ENCODE peak calls at places on chromosomes 12 and 14, in four cellular contexts. F, G, C and Q are unnamed samples.

GRCh38 chr12:48750769-48751356 is 34.4 kb upstream of the CCNT1 start:
- DNase-seq in F (no peak), G (no peak), C (no peak), Q (peak)

GRCh38 chr14:21669284-21669683 is 4.3 kb downstream of the OR4E1 start:
- DNase-seq in F (no peak), G (no peak), C (no peak), Q (no peak)

GRCh38 chr12:49903351-49903699 is 375 bp downstream of the FAIM2 start:
- DNase-seq in F (no peak), G (no peak), C (no peak), Q (no peak)

GRCh38 chr12:26971963-26972362 is 33.7 kb downstream of the FGFR1OP2 start:
- DNase-seq in F (no peak), G (no peak), C (no peak), Q (no peak)

GRCh38 chr14:64680675-64681060 is 23.6 kb upstream of the PLEKHG3 start:
- DNase-seq in F (no peak), G (no peak), C (no peak), Q (no peak)

GRCh38 chr12:69779928-69780327 is 41.3 kb downstream of the RAB3IP start:
- DNase-seq in F (peak), G (peak), C (no peak), Q (peak)

GRCh38 chr12:124420972-124421674 is 126.2 kb downstream of the RFLNA start:
- DNase-seq in F (no peak), G (no peak), C (no peak), Q (no peak)

GRCh38 chr14:59630281-59630963 is 53.8 kb upstream of the CCDC175 start:
- DNase-seq in F (peak), G (no peak), C (no peak), Q (no peak)

GRCh38 chr12:118500302-118500701 is 123.9 kb downstream of the SUDS3 start:
- DNase-seq in F (no peak), G (no peak), C (no peak), Q (no peak)

GRCh38 chr14:20417250-20418186 is 4.2 kb upstream of the TEP1 start:
- DNase-seq in F (no peak), G (no peak), C (no peak), Q (no peak)

GRCh38 chr12:76247026-76247688 is 101.1 kb downstream of the BBS10 start:
- DNase-seq in F (peak), G (no peak), C (no peak), Q (no peak)

GRCh38 chr12:106766393-106766826 is 8.1 kb upstream of the RIC8B start:
- DNase-seq in F (peak), G (peak), C (peak), Q (no peak)

GRCh38 chr12:95102916-95103671 is 29.7 kb upstream of the NR2C1 start:
- DNase-seq in F (peak), G (peak), C (no peak), Q (peak)

GRCh38 chr12:63967358-63967757 is 122.9 kb downstream of the SRGAP1 start:
- DNase-seq in F (peak), G (no peak), C (no peak), Q (peak)

GRCh38 chr14:100780646-100781355 is 45.1 kb upstream of the MEG3 start:
- DNase-seq in F (no peak), G (no peak), C (no peak), Q (no peak)

GRCh38 chr14:95231966-95232365 is 74.6 kb upstream of the DICER1 start:
- DNase-seq in F (no peak), G (no peak), C (no peak), Q (no peak)

GRCh38 chr14:95228240-95228639 is 70.9 kb upstream of the DICER1 start:
- DNase-seq in F (no peak), G (no peak), C (no peak), Q (no peak)

GRCh38 chr14:95226801-95227200 is 69.5 kb upstream of the DICER1 start:
- DNase-seq in F (no peak), G (no peak), C (no peak), Q (no peak)

GRCh38 chr14:95227279-95227860 is 70.0 kb upstream of the DICER1 start:
- DNase-seq in F (peak), G (no peak), C (no peak), Q (no peak)

GRCh38 chr14:95229749-95230148 is 72.4 kb upstream of the DICER1 start:
- DNase-seq in F (no peak), G (no peak), C (no peak), Q (no peak)
- TF ChIP-seq CTCF in F (peak), G (no peak), C (no peak), Q (no peak)

DNA sequence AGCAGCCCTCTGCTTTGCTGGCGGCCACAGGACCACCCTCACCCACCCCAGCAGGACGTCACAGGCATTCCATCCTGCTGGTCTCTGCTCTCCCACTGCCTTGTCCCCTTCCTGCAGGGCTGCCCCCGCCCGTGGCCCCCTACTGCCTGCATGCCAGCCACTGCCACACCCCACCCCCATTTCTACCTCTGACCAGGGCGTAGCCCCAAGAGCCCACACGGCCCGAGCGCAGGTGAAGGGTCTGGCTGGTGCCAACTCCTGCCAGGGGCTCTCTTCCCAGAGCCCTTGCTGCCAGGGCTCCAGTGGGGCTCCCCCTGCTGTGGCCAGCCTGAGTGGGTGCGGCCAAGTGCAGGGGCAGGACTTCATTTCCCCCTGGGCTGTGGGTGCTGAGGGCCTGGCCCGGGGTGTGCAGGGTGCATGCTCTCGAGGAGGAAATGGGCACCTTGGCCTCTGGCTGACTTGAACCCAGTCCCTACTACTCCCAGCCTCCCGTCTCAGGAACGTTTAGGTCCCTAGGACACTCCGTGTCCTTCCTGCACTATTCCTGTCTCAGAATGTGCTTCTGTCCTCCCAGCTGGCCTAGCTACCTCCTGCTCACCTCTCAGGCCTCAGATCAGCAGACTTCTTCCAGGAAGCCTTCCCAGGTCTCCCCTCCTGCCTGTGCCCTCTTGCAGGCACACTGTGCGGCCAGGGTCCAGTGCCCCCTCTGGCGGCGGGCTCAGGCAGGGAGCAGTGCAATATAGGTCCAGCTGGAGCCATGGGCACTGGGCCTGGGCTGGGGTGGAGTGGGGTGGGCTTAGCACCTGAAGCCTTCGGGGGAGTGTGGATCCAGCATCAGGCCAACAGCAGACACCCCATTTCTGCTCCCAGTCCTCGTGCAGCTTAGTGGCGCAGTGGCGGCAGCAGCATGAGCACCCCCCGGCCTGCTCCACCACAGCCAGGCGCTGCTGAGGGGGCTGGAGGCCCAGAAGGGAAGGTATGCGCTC is 1.4 kb downstream of the LBHD2 start:
- DNase-seq in F (no peak), G (no peak), C (no peak), Q (no peak)
- TF ChIP-seq CTCF in F (peak), G (peak), C (no peak), Q (no peak)

DNA sequence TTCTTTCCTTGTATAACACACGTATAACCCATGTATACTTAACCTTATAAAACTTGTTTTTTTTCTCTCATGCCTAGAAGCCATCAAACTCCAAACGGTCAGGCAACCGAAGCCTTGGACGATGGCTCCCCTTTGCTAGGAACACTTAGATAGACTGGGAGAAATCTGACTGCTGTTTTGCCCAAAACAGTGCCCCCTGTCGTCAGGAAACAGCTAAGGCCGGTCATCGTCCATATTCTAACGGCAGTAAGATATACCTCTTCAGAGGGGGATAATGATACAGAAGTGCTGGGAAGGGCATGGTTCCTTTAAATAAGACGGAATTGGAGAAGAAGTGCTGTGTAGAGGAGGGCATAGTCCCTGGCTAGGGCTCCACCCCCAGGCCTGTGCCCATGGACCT is 130.5 kb downstream of the SLC41A2 start:
- DNase-seq in F (peak), G (no peak), C (no peak), Q (no peak)
- TF ChIP-seq CTCF in F (peak), G (peak), C (no peak), Q (peak)

GRCh38 chr12:22083167-22083566 is 37.1 kb downstream of the CMAS start:
- DNase-seq in F (peak), G (no peak), C (no peak), Q (peak)
- TF ChIP-seq CTCF in F (peak), G (peak), C (peak), Q (peak)

GRCh38 chr14:36580856-36581831 is 1.3 kb downstream of the NKX2-8 start:
- DNase-seq in F (peak), G (peak), C (no peak), Q (no peak)
- TF ChIP-seq CTCF in F (no peak), G (no peak), C (no peak), Q (no peak)

DNA sequence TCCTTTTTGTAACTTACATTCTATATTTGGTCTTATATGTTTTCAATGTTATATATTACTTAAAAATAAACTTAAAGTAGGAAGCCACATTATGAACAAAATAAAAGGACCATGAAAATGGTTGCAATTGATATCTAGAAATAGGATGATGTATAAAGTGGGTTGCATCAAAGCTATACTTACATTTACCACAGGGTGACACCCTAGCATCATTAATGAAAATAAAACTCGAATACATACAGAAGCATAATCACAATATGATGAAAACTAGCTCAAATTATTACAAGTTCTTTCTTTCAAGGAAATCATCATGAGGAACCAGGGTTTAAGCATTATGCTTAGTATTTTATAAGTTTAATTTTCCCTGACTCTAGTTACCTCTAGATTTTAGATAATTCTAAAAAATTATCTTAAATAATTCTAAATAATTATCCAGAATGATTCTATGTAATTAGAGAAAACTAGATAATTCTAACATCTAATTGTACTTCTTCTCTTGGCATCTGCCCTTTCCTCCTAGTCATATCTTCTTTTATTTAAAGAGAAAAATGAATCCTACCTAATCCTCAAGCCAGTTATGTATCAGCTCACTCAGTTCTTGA is 31.2 kb downstream of the TAS2R7 start:
- DNase-seq in F (peak), G (peak), C (no peak), Q (peak)
- TF ChIP-seq CTCF in F (peak), G (peak), C (peak), Q (peak)

DNA sequence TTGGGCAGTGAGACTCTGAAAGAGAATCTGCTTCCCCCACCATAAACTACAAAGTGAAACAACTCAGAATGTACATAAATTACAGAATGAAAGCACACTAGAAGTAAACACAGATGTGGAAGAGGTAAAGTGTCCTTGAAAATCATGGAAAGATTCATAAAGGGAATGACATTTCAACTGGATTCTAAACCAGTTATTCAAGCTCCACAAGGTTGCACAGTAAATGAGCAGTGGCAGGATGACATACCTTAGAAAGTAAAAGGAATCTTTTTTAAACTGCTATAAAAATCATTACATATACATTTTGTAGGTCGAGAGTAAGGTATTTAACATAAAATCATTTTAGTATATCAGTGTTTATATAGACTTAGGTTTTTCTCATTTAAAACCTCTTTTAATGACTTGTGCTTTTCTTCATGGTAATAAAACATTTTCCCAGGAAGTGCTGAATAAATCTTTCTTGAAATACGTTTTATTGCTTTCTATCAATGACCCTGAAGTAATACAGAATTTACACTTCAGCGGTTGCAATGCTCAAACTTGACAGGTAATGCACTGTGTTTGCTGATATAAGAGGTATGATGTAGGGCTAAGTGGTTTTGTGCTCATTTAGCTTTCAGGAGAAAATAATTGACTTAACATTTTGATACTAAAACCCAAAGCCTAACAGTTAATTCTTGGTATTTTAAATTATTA is 270.6 kb downstream of the NAV3 start:
- DNase-seq in F (no peak), G (no peak), C (no peak), Q (no peak)
- TF ChIP-seq CTCF in F (no peak), G (no peak), C (no peak), Q (no peak)